ENCODE peak calls at places on chromosomes 3 and 15, in eight cellular contexts. Q is activated T-cell treated with anti-CD3 and anti-CD28 coated beads, Interleukin-2, amount 50 U/mL, for 24 hours; B is Caco-2; F is fibroblast of lung; W is DMS53; J is naive thymus-derived CD4-positive, alpha-beta T cell; K is NB4; I is lung. M is an unnamed sample.
A peak's percentile ranks its signal among the peaks of the same experiment; 100 is the strongest.

GRCh38 chr15:50162988-50163718 is 18.8 kb upstream of the SLC27A2 start:
- DNase-seq in Q (no peak), B (no peak), F (no peak), W (peak; percentile 17), J (no peak), K (no peak), I (no peak), M (no peak)

GRCh38 chr15:89543389-89543788 is 31.9 kb upstream of the TICRR start:
- DNase-seq in Q (no peak), B (no peak), F (no peak), W (no peak), J (no peak), K (peak; percentile 43), I (no peak), M (no peak)

GRCh38 chr3:5217824-5218595 is 30.5 kb downstream of the EDEM1 start:
- DNase-seq in Q (no peak), B (no peak), F (peak; percentile 78), W (no peak), J (no peak), K (no peak), I (no peak), M (no peak)

GRCh38 chr15:47856071-47856470 is 138.8 kb downstream of the SEMA6D start:
- DNase-seq in Q (no peak), B (no peak), F (no peak), W (no peak), J (no peak), K (no peak), I (no peak), M (no peak)

GRCh38 chr3:151218136-151218535 is 15.1 kb upstream of the GPR171 start:
- DNase-seq in Q (no peak), B (no peak), F (no peak), W (no peak), J (no peak), K (no peak), I (no peak), M (no peak)

GRCh38 chr15:22855791-22856190 is 17.3 kb downstream of the NIPA2 start:
- DNase-seq in Q (no peak), B (no peak), F (no peak), W (no peak), J (no peak), K (no peak), I (no peak), M (no peak)

GRCh38 chr3:38608086-38608775 is 41.3 kb downstream of the SCN5A start:
- DNase-seq in Q (no peak), B (no peak), F (no peak), W (no peak), J (no peak), K (no peak), I (no peak), M (no peak)

GRCh38 chr15:54579855-54580254 is 601.6 kb downstream of the UNC13C start:
- DNase-seq in Q (no peak), B (no peak), F (no peak), W (no peak), J (no peak), K (no peak), I (no peak), M (no peak)

GRCh38 chr3:197268319-197268718 is 30.1 kb downstream of the DLG1 start:
- DNase-seq in Q (no peak), B (no peak), F (no peak), W (no peak), J (no peak), K (no peak), I (no peak), M (no peak)

GRCh38 chr15:98358971-98359370 is 289.4 kb upstream of the IGF1R start:
- DNase-seq in Q (no peak), B (no peak), F (no peak), W (no peak), J (no peak), K (no peak), I (peak; percentile 22), M (no peak)

GRCh38 chr3:30347679-30348216 is 258.7 kb upstream of the TGFBR2 start:
- DNase-seq in Q (no peak), B (no peak), F (peak; percentile 79), W (peak; percentile 45), J (peak; percentile 48), K (peak; percentile 40), I (no peak), M (no peak)

GRCh38 chr15:91234759-91235158 is 134.7 kb downstream of the SV2B start:
- DNase-seq in Q (no peak), B (no peak), F (no peak), W (no peak), J (no peak), K (no peak), I (no peak), M (no peak)